ENCODE peak calls at places on chromosomes 4 and X, in four cellular contexts. R, M, H and P are unnamed samples.

GRCh38 chrX:148580016-148580415 is 79.6 kb downstream of the AFF2 start:
- DNase-seq in R (no peak), M (no peak), H (no peak), P (no peak)

GRCh38 chr4:101019941-101020401 is 327.4 kb downstream of the PPP3CA start:
- DNase-seq in H (peak), M (peak), R (peak), P (peak)

GRCh38 chrX:75547783-75548182 is 24.9 kb upstream of the ZDHHC15 start:
- DNase-seq in R (no peak), M (peak), H (no peak), P (no peak)

GRCh38 chr4:148770848-148771247 is 328.6 kb upstream of the NR3C2 start:
- DNase-seq in H (no peak), R (no peak), M (no peak), P (no peak)

GRCh38 chr4:176967586-176967985 is 174.9 kb upstream of the VEGFC start:
- DNase-seq in M (no peak), R (no peak), H (no peak), P (no peak)

GRCh38 chrX:100928660-100929613 is at the start of gene XKRX:
- DNase-seq in M (no peak), H (no peak), R (peak), P (peak)

GRCh38 chr4:139978692-139979091 is 175.3 kb downstream of the MAML3 start:
- DNase-seq in H (no peak), M (no peak), R (peak), P (no peak)

GRCh38 chr4:82104578-82104977 is 269.2 kb downstream of the HNRNPD start:
- DNase-seq in M (no peak), R (no peak), H (no peak), P (no peak)